ENCODE peak calls at places on chromosomes 12 and 14, in five cellular contexts. C is mucosa of descending colon, Q is left lung, M is neural progenitor cell, E is H1. V is an unnamed sample.

GRCh38 chr14:104650057-104650980 is 39.1 kb upstream of the INF2 start:
- DNase-seq in C (peak; percentile 79), Q (peak; percentile 87), M (peak; percentile 86), E (peak; percentile 60), V (peak; percentile 64)

GRCh38 chr14:56896231-56896630 is 86.0 kb upstream of the OTX2 start:
- DNase-seq in C (no peak), Q (no peak), M (no peak), E (no peak), V (no peak)

GRCh38 chr12:131331148-131331750 is 377.5 kb downstream of the ADGRD1 start:
- DNase-seq in C (no peak), Q (no peak), M (no peak), E (no peak), V (no peak)

GRCh38 chr14:31994391-31995033 is 82.6 kb upstream of the ARHGAP5 start:
- DNase-seq in C (no peak), Q (no peak), M (no peak), E (no peak), V (no peak)

GRCh38 chr12:108425238-108425795 is 86.2 kb upstream of the CMKLR1 start:
- DNase-seq in C (no peak), Q (no peak), M (peak; percentile 62), E (no peak), V (no peak)

GRCh38 chr12:110426300-110426910 is 22.9 kb upstream of the ANAPC7 start:
- DNase-seq in C (no peak), Q (no peak), M (no peak), E (no peak), V (no peak)

GRCh38 chr12:4984971-4985370 is 58.7 kb upstream of the KCNA5 start:
- DNase-seq in C (no peak), Q (no peak), M (no peak), E (no peak), V (no peak)

GRCh38 chr12:55072093-55072492 is 52.3 kb downstream of the NEUROD4 start:
- DNase-seq in C (peak; percentile 59), Q (peak; percentile 81), M (peak; percentile 79), E (no peak), V (peak; percentile 43)

GRCh38 chr12:130920711-130921381 is 32.9 kb upstream of the ADGRD1 start:
- DNase-seq in C (no peak), Q (no peak), M (no peak), E (no peak), V (no peak)

GRCh38 chr14:100297320-100298300 is 8.6 kb downstream of the SLC25A29 start:
- DNase-seq in C (peak; percentile 63), Q (peak; percentile 82), M (no peak), E (no peak), V (no peak)

GRCh38 chr12:68250454-68250853 is 3.0 kb downstream of the IL22 start:
- DNase-seq in C (no peak), Q (no peak), M (peak; percentile 55), E (no peak), V (no peak)

GRCh38 chr12:33724867-33725266 is 285.2 kb upstream of the SYT10 start:
- DNase-seq in C (no peak), Q (no peak), M (no peak), E (no peak), V (no peak)

GRCh38 chr12:121610239-121611149 is 15.8 kb upstream of the ORAI1 start:
- DNase-seq in C (no peak), Q (no peak), M (peak; percentile 68), E (no peak), V (no peak)

GRCh38 chr12:116697305-116698130 is 40.4 kb downstream of the SPRING1 start:
- DNase-seq in C (no peak), Q (no peak), M (peak; percentile 84), E (no peak), V (no peak)

GRCh38 chr14:94536836-94537235 is 24.4 kb upstream of the SERPINA4 start:
- DNase-seq in C (no peak), Q (no peak), M (no peak), E (no peak), V (peak; percentile 27)

GRCh38 chr12:14772946-14773345 is 30.3 kb downstream of the WBP11 start:
- DNase-seq in C (no peak), Q (no peak), M (peak; percentile 36), E (no peak), V (no peak)

GRCh38 chr14:68369289-68369925 is 423.5 kb downstream of the ZFP36L1 start:
- DNase-seq in C (no peak), Q (no peak), M (no peak), E (no peak), V (no peak)

GRCh38 chr14:68366656-68367055 is 426.2 kb downstream of the ZFP36L1 start:
- DNase-seq in C (no peak), Q (no peak), M (no peak), E (no peak), V (no peak)

GRCh38 chr14:68372363-68372762 is 420.5 kb downstream of the ZFP36L1 start:
- DNase-seq in C (no peak), Q (no peak), M (no peak), E (no peak), V (no peak)

GRCh38 chr14:68367444-68368014 is 425.3 kb downstream of the ZFP36L1 start:
- DNase-seq in C (no peak), Q (no peak), M (no peak), E (no peak), V (no peak)

GRCh38 chr14:68368850-68369249 is 424.0 kb downstream of the ZFP36L1 start:
- DNase-seq in C (no peak), Q (no peak), M (no peak), E (no peak), V (no peak)
- H3K4me1 ChIP-seq in C (peaks cover 10% of the 10 kb centered on the region), Q (peaks cover 36% of the 10 kb centered on the region), M (peaks cover 35% of the 10 kb centered on the region), E (peaks cover 15% of the 10 kb centered on the region), V (peaks cover 3% of the 10 kb centered on the region)

GRCh38 chr14:76947078-76947837 is 81.2 kb downstream of the IRF2BPL start:
- DNase-seq in C (peak; percentile 89), Q (peak; percentile 95), M (peak; percentile 96), E (peak; percentile 84), V (no peak)
- H3K4me3 ChIP-seq in C (no peak overlapping the region), Q (no peak overlapping the region), M (peak overlapping the region; percentile 21), E (no peak overlapping the region), V (no peak overlapping the region)

DNA sequence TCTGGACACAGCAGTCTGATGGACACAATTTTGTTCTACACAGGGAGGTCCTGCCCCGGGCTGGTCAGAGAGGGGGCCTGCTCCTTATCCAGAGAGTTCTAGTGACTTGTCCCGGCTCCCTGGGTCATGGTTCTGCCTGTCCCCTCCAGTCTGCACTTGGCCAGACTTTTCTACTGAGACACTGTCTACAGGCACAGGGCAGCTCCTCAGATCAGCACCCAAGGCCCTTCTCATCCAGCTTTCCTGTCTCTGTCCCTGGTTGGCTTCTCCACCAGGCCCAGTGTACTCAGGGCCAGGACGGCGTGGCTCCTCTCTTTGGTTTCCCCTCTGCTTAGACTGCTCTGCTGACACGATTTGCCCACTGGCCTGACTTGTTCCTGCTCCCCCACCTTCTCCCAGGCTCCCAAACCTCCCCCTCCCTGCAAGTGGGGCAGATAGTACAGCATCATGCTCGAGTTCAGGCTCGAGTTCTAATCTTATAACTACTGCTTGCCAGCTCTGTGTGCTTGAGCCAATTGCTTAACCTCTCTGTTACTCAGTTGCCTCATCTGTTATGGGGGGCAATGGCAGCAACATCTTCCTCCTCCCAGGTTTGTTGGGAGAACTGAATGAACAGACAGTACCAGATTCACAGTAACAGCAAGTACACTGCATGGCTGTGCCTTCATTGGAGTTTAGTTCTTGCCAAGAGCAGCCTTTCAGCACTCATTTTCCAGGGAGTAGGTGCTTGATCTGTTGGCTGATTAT is 22.0 kb upstream of the COL2A1 start:
- DNase-seq in C (no peak), Q (no peak), M (no peak), E (no peak), V (no peak)
- H3K4me1 ChIP-seq in C (peaks cover 14% of the 10 kb centered on the region), Q (no peaks in the 10 kb centered on the region), M (peaks cover 87% of the 10 kb centered on the region), E (peaks cover 14% of the 10 kb centered on the region), V (no peaks in the 10 kb centered on the region)

GRCh38 chr14:101965796-101966718 is 1.7 kb downstream of the DYNC1H1 start:
- DNase-seq in C (no peak), Q (no peak), M (no peak), E (no peak), V (no peak)
- H3K4me3 ChIP-seq in C (no peak overlapping the region), Q (peak overlapping the region; percentile 97), M (peak overlapping the region; percentile 85), E (peak overlapping the region; percentile 93), V (peak overlapping the region; percentile 25)

DNA sequence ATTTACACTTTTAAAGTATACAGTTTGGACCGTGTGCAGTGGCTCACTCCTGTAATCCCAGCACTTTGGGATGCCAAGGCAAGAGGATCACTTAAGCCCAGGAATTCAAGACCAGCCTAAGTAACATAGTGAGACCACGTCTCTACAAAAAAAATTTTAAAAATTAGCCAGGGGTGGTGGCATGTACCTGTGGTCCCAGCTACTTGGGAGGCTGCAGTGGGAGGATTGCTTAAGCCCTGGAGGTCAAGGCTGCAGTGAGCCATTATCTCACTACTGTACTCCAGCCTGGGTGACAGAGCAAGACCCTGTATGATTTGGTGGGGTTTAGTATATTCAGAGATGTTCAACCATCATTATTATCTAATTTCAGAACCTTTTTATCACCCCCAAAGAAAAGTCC is 4.7 kb downstream of the EIF4B start:
- DNase-seq in C (no peak), Q (no peak), M (no peak), E (no peak), V (no peak)
- H3K4me1 ChIP-seq in C (peaks cover 38% of the 10 kb centered on the region), Q (peaks cover 54% of the 10 kb centered on the region), M (peaks cover 18% of the 10 kb centered on the region), E (peaks cover 2% of the 10 kb centered on the region), V (no peaks in the 10 kb centered on the region)

GRCh38 chr12:6605425-6606330 is 1.5 kb downstream of the CHD4 start:
- DNase-seq in C (no peak), Q (no peak), M (peak; percentile 51), E (no peak), V (no peak)

GRCh38 chr12:6604254-6605029 is 2.7 kb downstream of the CHD4 start:
- DNase-seq in C (no peak), Q (no peak), M (no peak), E (no peak), V (no peak)

GRCh38 chr12:6606331-6607131 is 648 bp downstream of the CHD4 start:
- DNase-seq in C (peak; percentile 78), Q (peak; percentile 89), M (peak; percentile 56), E (no peak), V (no peak)

GRCh38 chr12:6602526-6602925 is 4.7 kb downstream of the CHD4 start:
- DNase-seq in C (no peak), Q (no peak), M (no peak), E (no peak), V (no peak)

DNA sequence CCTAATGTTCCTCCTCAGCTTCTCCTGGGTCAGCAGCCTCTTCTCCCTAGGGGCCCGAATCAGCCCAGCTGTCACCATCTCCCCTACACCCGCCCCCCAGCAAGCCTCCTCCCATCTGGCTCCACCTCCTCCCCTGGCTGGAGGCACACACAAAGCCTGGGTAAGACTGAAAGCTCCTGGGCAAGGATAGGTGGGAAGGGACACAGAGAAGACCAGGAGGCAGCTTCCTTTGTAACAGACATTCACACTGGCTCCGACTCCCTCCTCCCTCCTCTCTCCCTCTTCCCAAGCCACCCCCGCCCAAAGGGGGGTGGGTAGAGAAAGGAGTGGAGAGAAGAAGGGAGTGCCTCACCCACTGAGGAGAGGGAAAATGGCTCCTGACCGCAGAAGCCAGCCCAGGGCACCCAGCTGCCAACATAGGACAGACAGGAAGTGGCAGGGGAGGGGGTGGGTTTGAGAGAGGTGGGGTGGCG is 4.0 kb downstream of the CHD4 start:
- DNase-seq in C (no peak), Q (no peak), M (peak; percentile 46), E (no peak), V (no peak)
- H3K4me3 ChIP-seq in C (no peak overlapping the region), Q (no peak overlapping the region), M (peak overlapping the region; percentile 10), E (no peak overlapping the region), V (no peak overlapping the region)

V was measured in iPS DF 6.9.